ENCODE peak calls at places on chromosome 18, in four cellular contexts. One of them, this sample, is unnamed.
A peak's percentile ranks its signal among the peaks of the same experiment; 100 is the strongest.

GRCh38 chr18:77223653-77224052 is 26.0 kb upstream of the GALR1 start:
- DNase-seq in nucleus accumbens: no peak
- DNase-seq in NCI-H748 treated with DMSO at 0.1 percent for 48 hours: no peak
- DNase-seq in H7: no peak
- DNase-seq in this sample: peak; percentile 84

GRCh38 chr18:24657461-24657860 is 197.0 kb downstream of the HRH4 start:
- DNase-seq in nucleus accumbens: no peak
- DNase-seq in NCI-H748 treated with DMSO at 0.1 percent for 48 hours: no peak
- DNase-seq in H7: no peak
- DNase-seq in this sample: no peak

GRCh38 chr18:58762781-58763171 is 91.5 kb downstream of the MALT1 start:
- DNase-seq in nucleus accumbens: no peak
- DNase-seq in NCI-H748 treated with DMSO at 0.1 percent for 48 hours: no peak
- DNase-seq in H7: no peak
- DNase-seq in this sample: peak; percentile 50

GRCh38 chr18:57561728-57562423 is 24.6 kb downstream of the FECH start:
- DNase-seq in nucleus accumbens: peak; percentile 10
- DNase-seq in NCI-H748 treated with DMSO at 0.1 percent for 48 hours: peak; percentile 43
- DNase-seq in H7: peak; percentile 61
- DNase-seq in this sample: peak; percentile 56

GRCh38 chr18:23716516-23716915 is 27.3 kb downstream of the LAMA3 start:
- DNase-seq in nucleus accumbens: no peak
- DNase-seq in NCI-H748 treated with DMSO at 0.1 percent for 48 hours: no peak
- DNase-seq in H7: peak; percentile 52
- DNase-seq in this sample: peak; percentile 94

GRCh38 chr18:3604626-3605408 is 154.8 kb downstream of the TGIF1 start:
- DNase-seq in nucleus accumbens: no peak
- DNase-seq in NCI-H748 treated with DMSO at 0.1 percent for 48 hours: no peak
- DNase-seq in H7: no peak
- DNase-seq in this sample: peak; percentile 97

GRCh38 chr18:23573948-23574431 is 12.3 kb downstream of the NPC1 start:
- DNase-seq in nucleus accumbens: no peak
- DNase-seq in NCI-H748 treated with DMSO at 0.1 percent for 48 hours: no peak
- DNase-seq in H7: peak; percentile 54
- DNase-seq in this sample: peak; percentile 90

GRCh38 chr18:75309564-75309963 is 99.0 kb downstream of the TSHZ1 start:
- DNase-seq in nucleus accumbens: no peak
- DNase-seq in NCI-H748 treated with DMSO at 0.1 percent for 48 hours: no peak
- DNase-seq in H7: no peak
- DNase-seq in this sample: no peak

GRCh38 chr18:27922780-27923179 is 254.2 kb downstream of the CDH2 start:
- DNase-seq in nucleus accumbens: no peak
- DNase-seq in NCI-H748 treated with DMSO at 0.1 percent for 48 hours: no peak
- DNase-seq in H7: no peak
- DNase-seq in this sample: peak; percentile 21

GRCh38 chr18:22773944-22774343 is 159.2 kb upstream of the RBBP8 start:
- DNase-seq in nucleus accumbens: no peak
- DNase-seq in NCI-H748 treated with DMSO at 0.1 percent for 48 hours: no peak
- DNase-seq in H7: no peak
- DNase-seq in this sample: peak; percentile 23

GRCh38 chr18:2325308-2325849 is 245.9 kb downstream of the METTL4 start:
- DNase-seq in nucleus accumbens: no peak
- DNase-seq in NCI-H748 treated with DMSO at 0.1 percent for 48 hours: no peak
- DNase-seq in H7: no peak
- DNase-seq in this sample: peak; percentile 94

GRCh38 chr18:77714716-77715115 is 465.1 kb downstream of the GALR1 start:
- DNase-seq in nucleus accumbens: no peak
- DNase-seq in NCI-H748 treated with DMSO at 0.1 percent for 48 hours: no peak
- DNase-seq in H7: no peak
- DNase-seq in this sample: no peak

GRCh38 chr18:3579701-3580100 is 129.7 kb downstream of the TGIF1 start:
- DNase-seq in nucleus accumbens: no peak
- DNase-seq in NCI-H748 treated with DMSO at 0.1 percent for 48 hours: no peak
- DNase-seq in H7: no peak
- DNase-seq in this sample: peak; percentile 92

GRCh38 chr18:6174983-6175382 is 239.7 kb downstream of the L3MBTL4 start:
- DNase-seq in nucleus accumbens: no peak
- DNase-seq in NCI-H748 treated with DMSO at 0.1 percent for 48 hours: no peak
- DNase-seq in H7: no peak
- DNase-seq in this sample: no peak

GRCh38 chr18:58895385-58895784 is 30.7 kb downstream of the ZNF532 start:
- DNase-seq in nucleus accumbens: no peak
- DNase-seq in NCI-H748 treated with DMSO at 0.1 percent for 48 hours: no peak
- DNase-seq in H7: no peak
- DNase-seq in this sample: no peak

GRCh38 chr18:34350778-34351177 is 126.1 kb upstream of the NOL4 start:
- DNase-seq in nucleus accumbens: no peak
- DNase-seq in NCI-H748 treated with DMSO at 0.1 percent for 48 hours: no peak
- DNase-seq in H7: no peak
- DNase-seq in this sample: no peak

GRCh38 chr18:25538175-25538922 is 186.4 kb upstream of the ZNF521 start:
- DNase-seq in nucleus accumbens: no peak
- DNase-seq in NCI-H748 treated with DMSO at 0.1 percent for 48 hours: no peak
- DNase-seq in H7: no peak
- DNase-seq in this sample: no peak

GRCh38 chr18:79695269-79695668 is 15.7 kb downstream of the CTDP1 start:
- DNase-seq in nucleus accumbens: no peak
- DNase-seq in NCI-H748 treated with DMSO at 0.1 percent for 48 hours: no peak
- DNase-seq in H7: peak; percentile 67
- DNase-seq in this sample: no peak

GRCh38 chr18:48777026-48777736 is 173.6 kb downstream of the SMAD7 start:
- DNase-seq in nucleus accumbens: no peak
- DNase-seq in NCI-H748 treated with DMSO at 0.1 percent for 48 hours: peak; percentile 34
- DNase-seq in H7: peak; percentile 97
- DNase-seq in this sample: peak; percentile 30

GRCh38 chr18:6644841-6645240 is 84.7 kb upstream of the ARHGAP28 start:
- DNase-seq in nucleus accumbens: no peak
- DNase-seq in NCI-H748 treated with DMSO at 0.1 percent for 48 hours: no peak
- DNase-seq in H7: no peak
- DNase-seq in this sample: no peak

GRCh38 chr18:74282359-74283254 is 9.2 kb downstream of the CYB5A start:
- DNase-seq in nucleus accumbens: no peak
- DNase-seq in NCI-H748 treated with DMSO at 0.1 percent for 48 hours: peak; percentile 50
- DNase-seq in H7: no peak
- DNase-seq in this sample: no peak

GRCh38 chr18:23994361-23994902 is 20.1 kb upstream of the TTC39C start:
- DNase-seq in nucleus accumbens: no peak
- DNase-seq in NCI-H748 treated with DMSO at 0.1 percent for 48 hours: peak; percentile 99
- DNase-seq in H7: no peak
- DNase-seq in this sample: peak; percentile 78

GRCh38 chr18:37565138-37565984 is at the start of gene CELF4:
- DNase-seq in nucleus accumbens: peak; percentile 48
- DNase-seq in NCI-H748 treated with DMSO at 0.1 percent for 48 hours: peak; percentile 71
- DNase-seq in H7: peak; percentile 64
- DNase-seq in this sample: peak; percentile 13

GRCh38 chr18:41858761-41859555 is 96.1 kb upstream of the PIK3C3 start:
- DNase-seq in nucleus accumbens: no peak
- DNase-seq in NCI-H748 treated with DMSO at 0.1 percent for 48 hours: no peak
- DNase-seq in H7: no peak
- DNase-seq in this sample: no peak

GRCh38 chr18:51884039-51884438 is 456.0 kb upstream of the DCC start:
- DNase-seq in nucleus accumbens: no peak
- DNase-seq in NCI-H748 treated with DMSO at 0.1 percent for 48 hours: no peak
- DNase-seq in H7: no peak
- DNase-seq in this sample: no peak

GRCh38 chr18:34947711-34948125 is 93.5 kb upstream of the MAPRE2 start:
- DNase-seq in nucleus accumbens: no peak
- DNase-seq in NCI-H748 treated with DMSO at 0.1 percent for 48 hours: peak; percentile 62
- DNase-seq in H7: no peak
- DNase-seq in this sample: peak; percentile 79

GRCh38 chr18:80179857-80180558 is 67.3 kb downstream of the PARD6G start:
- DNase-seq in nucleus accumbens: no peak
- DNase-seq in NCI-H748 treated with DMSO at 0.1 percent for 48 hours: no peak
- DNase-seq in H7: peak; percentile 53
- DNase-seq in this sample: no peak

GRCh38 chr18:22115573-22115972 is 53.8 kb upstream of the GATA6 start:
- DNase-seq in nucleus accumbens: no peak
- DNase-seq in NCI-H748 treated with DMSO at 0.1 percent for 48 hours: no peak
- DNase-seq in H7: peak; percentile 38
- DNase-seq in this sample: no peak

GRCh38 chr18:26317353-26317865 is 91.2 kb downstream of the TAF4B start:
- DNase-seq in nucleus accumbens: no peak
- DNase-seq in NCI-H748 treated with DMSO at 0.1 percent for 48 hours: no peak
- DNase-seq in H7: no peak
- DNase-seq in this sample: peak; percentile 72

GRCh38 chr18:35182151-35182550 is 58.7 kb upstream of the ZNF397 start:
- DNase-seq in nucleus accumbens: no peak
- DNase-seq in NCI-H748 treated with DMSO at 0.1 percent for 48 hours: no peak
- DNase-seq in H7: no peak
- DNase-seq in this sample: no peak

This sample was measured in amniotic epithelial cell.